ENCODE peak calls at places on chromosomes 13 and 19, in eight cellular contexts. Q, V, Y, S, A, C, Z and R are unnamed samples. For H3K4me1, the result is how much of the 10 kb centered on the place peaks cover.

GRCh38 chr19:36771275-36772231 is 1.1 kb downstream of the ZNF850 start:
- DNase-seq in A (no peak), Q (no peak), C (no peak), S (no peak), Z (peak), V (peak), Y (peak), R (peak)

GRCh38 chr19:1478934-1479707 is at the start of gene C19orf25:
- DNase-seq in S (peak), V (peak), Y (peak), Q (peak), C (peak), Z (peak), A (no peak), R (peak)

GRCh38 chr19:6066661-6067646 is 43.3 kb downstream of the RFX2 start:
- DNase-seq in Z (peak), C (peak), V (peak), Y (peak), Q (no peak), S (no peak), A (no peak), R (peak)

GRCh38 chr19:30722236-30722635 is 350.1 kb downstream of the ZNF536 start:
- DNase-seq in C (no peak), S (no peak), Q (no peak), Y (no peak), A (no peak), V (no peak), Z (peak), R (no peak)

GRCh38 chr19:1288528-1289394 is 3.1 kb downstream of the EFNA2 start:
- DNase-seq in Z (no peak), C (no peak), A (no peak), S (no peak), Q (no peak), Y (no peak), V (no peak), R (no peak)

GRCh38 chr19:32622002-32622401 is 41.0 kb downstream of the PDCD5 start:
- DNase-seq in S (no peak), Q (no peak), Z (no peak), Y (no peak), A (no peak), V (no peak), C (no peak), R (no peak)

GRCh38 chr13:24511019-24511823 is 1.4 kb downstream of the PARP4 start:
- DNase-seq in C (no peak), A (peak), Z (no peak), Q (peak), S (peak), V (no peak), Y (peak), R (peak)

GRCh38 chr19:19131989-19132388 is 6.3 kb downstream of the TMEM161A start:
- DNase-seq in C (no peak), V (no peak), Z (no peak), A (no peak), S (no peak), Q (no peak), Y (no peak), R (no peak)

GRCh38 chr13:50123862-50124535 is 108.8 kb downstream of the KCNRG start:
- DNase-seq in C (peak), S (peak), A (peak), Q (peak), Z (no peak), Y (peak), V (no peak), R (peak)

GRCh38 chr19:49637865-49638350 is 2.0 kb downstream of the RRAS start:
- DNase-seq in Q (no peak), Y (peak), A (no peak), Z (peak), C (peak), V (peak), S (no peak), R (peak)

GRCh38 chr13:23202383-23202782 is 21.6 kb downstream of the SGCG start:
- DNase-seq in Z (no peak), Y (no peak), A (no peak), S (no peak), C (no peak), V (no peak), Q (no peak), R (no peak)

GRCh38 chr19:45146251-45146650 is 14.5 kb downstream of the NKPD1 start:
- DNase-seq in S (no peak), C (no peak), Z (no peak), A (no peak), Y (no peak), Q (no peak), V (no peak), R (no peak)

GRCh38 chr13:30398601-30399072 is 23.7 kb upstream of the UBE2L5 start:
- DNase-seq in Y (peak), C (no peak), A (no peak), V (no peak), Q (no peak), S (no peak), Z (no peak), R (no peak)

GRCh38 chr13:107374038-107374437 is 806.1 kb upstream of the ARGLU1 start:
- DNase-seq in C (no peak), V (no peak), Y (no peak), Z (no peak), Q (no peak), S (no peak), A (no peak), R (no peak)

GRCh38 chr13:88196106-88196505 is 524.9 kb downstream of the SLITRK5 start:
- DNase-seq in Q (no peak), V (no peak), Z (peak), S (peak), A (no peak), Y (no peak), C (no peak), R (no peak)

GRCh38 chr13:78609464-78610205 is 6.3 kb upstream of the POU4F1 start:
- DNase-seq in Y (no peak), S (no peak), Z (peak), C (no peak), A (no peak), V (no peak), Q (no peak), R (no peak)

GRCh38 chr13:76885203-76886004 is 801 bp downstream of the KCTD12 start:
- DNase-seq in A (no peak), C (peak), V (peak), Q (peak), Y (peak), Z (peak), S (peak), R (peak)

GRCh38 chr13:24290280-24290932 is 19.0 kb upstream of the C1QTNF9 start:
- DNase-seq in V (no peak), A (no peak), S (no peak), Y (no peak), Q (no peak), Z (no peak), C (no peak), R (no peak)

GRCh38 chr19:21699197-21699596 is 68.2 kb downstream of the ZNF100 start:
- DNase-seq in Z (no peak), A (no peak), Q (no peak), Y (no peak), S (no peak), V (no peak), C (no peak), R (no peak)

GRCh38 chr13:76980075-76980718 is 11.7 kb upstream of the CLN5 start:
- DNase-seq in V (peak), Y (peak), Z (peak), S (peak), Q (peak), C (no peak), A (no peak), R (peak)

GRCh38 chr19:45569619-45570421 is 14.8 kb downstream of the OPA3 start:
- DNase-seq in Y (peak), Z (peak), C (no peak), V (peak), A (no peak), S (peak), Q (peak), R (peak)

GRCh38 chr13:42333613-42334328 is 61.8 kb downstream of the AKAP11 start:
- DNase-seq in S (peak), C (no peak), V (no peak), Q (no peak), A (no peak), Z (no peak), Y (no peak), R (peak)

GRCh38 chr19:29624489-29625210 is 18.6 kb downstream of the POP4 start:
- DNase-seq in Q (no peak), Z (no peak), V (no peak), Y (no peak), S (no peak), C (no peak), A (no peak), R (no peak)

DNA sequence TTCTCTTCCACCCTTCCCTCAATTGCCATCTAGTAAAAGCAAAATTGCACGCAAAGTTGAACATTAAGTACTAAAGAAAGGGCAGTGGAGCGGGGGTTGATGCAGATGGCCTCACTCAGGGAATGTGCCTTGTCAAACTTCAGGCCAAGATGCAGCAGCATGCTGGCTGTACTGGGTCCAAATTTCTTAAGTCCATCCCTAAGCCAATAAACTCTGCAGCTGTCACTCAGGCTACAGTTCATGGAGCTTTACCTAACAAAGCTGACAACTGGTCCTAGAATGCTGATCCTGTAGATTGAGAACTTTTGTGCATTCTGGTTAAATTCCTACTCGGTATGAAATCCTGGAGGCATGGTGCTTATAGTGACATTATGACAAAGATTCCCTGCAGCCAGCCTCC is 88.4 kb downstream of the FOXO1 start:
- DNase-seq in Q (no peak), C (no peak), Y (no peak), A (no peak), Z (no peak), V (no peak), S (no peak), R (no peak)
- H3K4me1 ChIP-seq in Q (half or more), C (under half), Y (under half), A (under half), Z (under half), V (half or more), S (half or more), R (under half)

GRCh38 chr19:15316498-15316897 is 15.8 kb downstream of the BRD4 start:
- DNase-seq in Z (no peak), V (no peak), Q (no peak), S (no peak), C (no peak), Y (no peak), A (no peak), R (no peak)
- H3K4me1 ChIP-seq in Z (under half), V (half or more), Q (half or more), S (under half), C (under half), Y (under half), A (under half), R (under half)

DNA sequence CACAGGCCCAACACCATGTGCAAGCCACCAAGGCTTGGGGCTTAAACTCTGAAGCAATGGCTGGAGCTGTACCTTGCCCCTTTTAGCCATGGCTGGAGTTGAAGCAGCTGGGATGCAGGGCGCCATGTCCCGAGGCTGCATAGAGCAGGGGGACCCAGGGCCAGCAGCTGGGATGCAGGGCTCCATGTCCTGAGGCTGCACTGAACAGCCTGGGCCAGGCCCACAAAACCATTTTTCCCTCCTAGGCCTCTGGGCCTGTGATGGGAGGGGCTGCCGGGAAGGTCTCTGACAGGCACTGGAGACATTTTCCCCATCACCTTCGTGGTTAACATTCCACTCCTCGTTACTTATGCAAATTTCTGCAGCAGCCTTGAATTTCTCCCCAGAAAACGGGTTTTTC is 10.8 kb downstream of the TRAPPC2B start:
- DNase-seq in S (no peak), V (no peak), Y (no peak), A (no peak), C (no peak), Z (no peak), Q (no peak), R (no peak)
- H3K4me1 ChIP-seq in S (under half), V (under half), Y (under half), A (under half), C (under half), Z (under half), Q (under half), R (under half)

DNA sequence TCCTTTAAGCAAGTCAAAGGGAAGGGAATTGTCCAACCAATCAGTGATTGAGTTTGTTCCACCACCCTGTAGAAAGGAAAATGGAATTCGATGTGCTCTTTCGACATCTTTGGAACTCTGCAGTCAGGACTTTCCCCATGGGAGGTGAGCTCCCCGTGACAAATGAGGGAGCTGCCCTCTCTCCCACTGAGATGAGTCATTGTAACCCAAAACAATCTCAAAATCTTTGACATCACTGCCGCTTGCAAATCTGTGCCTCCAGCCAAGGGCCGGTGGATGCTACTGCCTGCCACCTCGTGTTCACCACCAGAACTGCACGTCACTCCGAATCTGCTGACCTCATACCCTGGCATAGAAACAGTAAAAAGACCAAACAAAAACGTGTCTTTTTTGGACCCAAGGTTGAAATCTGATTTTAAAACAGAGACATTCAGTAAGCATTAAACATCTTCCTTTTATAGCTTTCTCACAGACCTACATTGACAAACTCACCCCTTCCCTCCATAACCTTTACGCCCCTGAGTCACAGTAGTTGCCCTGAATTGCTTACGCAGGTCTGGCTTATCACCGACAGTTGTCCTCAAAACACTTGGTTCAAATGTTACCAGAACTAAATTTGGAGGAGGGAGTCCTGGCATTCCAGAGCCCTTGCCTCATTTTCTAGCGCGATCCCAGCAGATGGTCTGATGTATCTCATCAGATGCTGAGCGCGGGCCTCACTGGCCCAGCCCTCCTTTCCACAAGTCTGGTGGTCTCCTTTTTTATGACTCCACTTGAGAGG is 105.2 kb downstream of the COL4A2 start:
- DNase-seq in S (peak), V (peak), Z (peak), C (peak), A (peak), Q (peak), Y (peak), R (peak)
- H3K4me1 ChIP-seq in S (under half), V (half or more), Z (under half), C (under half), A (under half), Q (under half), Y (under half), R (under half)

DNA sequence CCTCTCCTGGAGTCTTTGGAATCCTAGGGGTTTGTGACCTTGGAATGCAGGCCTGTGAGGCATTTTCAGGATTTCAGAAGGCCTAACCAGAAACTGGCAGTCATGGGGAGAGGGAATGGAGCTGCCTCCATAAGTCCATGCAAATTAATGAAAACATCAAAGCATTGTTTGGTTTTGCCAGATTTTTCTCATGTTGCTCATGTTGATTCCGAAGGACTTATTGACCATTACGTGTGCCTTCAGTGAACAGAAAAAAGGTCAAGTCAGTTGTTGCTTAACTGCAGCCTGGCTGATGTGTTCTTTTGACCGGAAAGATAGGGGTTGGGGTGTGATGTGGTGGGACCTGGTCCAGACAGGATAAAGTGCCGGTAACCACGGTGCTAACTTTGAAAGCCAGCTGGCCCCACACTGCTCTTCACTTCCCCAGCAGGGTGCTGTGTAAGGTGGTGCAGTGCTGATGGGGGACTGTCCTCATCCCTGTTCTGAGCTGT is 3.6 kb downstream of the RNF113B start:
- DNase-seq in A (no peak), C (no peak), Y (no peak), Z (no peak), Q (no peak), S (no peak), V (no peak), R (peak)
- H3K4me1 ChIP-seq in A (under half), C (under half), Y (under half), Z (under half), Q (under half), S (under half), V (under half), R (under half)

DNA sequence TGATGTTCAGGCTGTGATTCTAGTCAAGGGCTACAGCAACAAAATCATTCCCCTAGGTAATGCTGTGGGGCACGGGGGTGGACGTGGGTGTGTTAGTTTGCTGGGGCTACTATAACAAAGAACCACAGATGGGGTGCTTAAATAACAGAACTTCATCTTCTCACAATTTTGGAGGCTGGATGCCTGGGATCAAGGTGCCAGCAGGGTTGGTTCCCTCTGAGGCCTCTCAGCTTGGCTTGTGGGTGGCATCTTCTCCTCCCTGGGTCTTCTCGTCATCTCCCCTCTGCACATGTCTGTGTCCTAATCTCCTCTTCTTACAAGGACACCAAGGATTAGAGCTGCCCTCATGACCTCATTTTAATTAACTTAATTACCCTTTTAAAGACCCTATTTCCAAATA is 114.9 kb downstream of the ESD start:
- DNase-seq in S (no peak), A (no peak), Z (no peak), C (no peak), Y (no peak), Q (no peak), V (no peak), R (no peak)
- H3K4me1 ChIP-seq in S (under half), A (under half), Z (half or more), C (under half), Y (under half), Q (under half), V (half or more), R (under half)

GRCh38 chr19:42250249-42250665 is 4.7 kb downstream of the ERF start:
- DNase-seq in Z (no peak), A (no peak), C (no peak), S (no peak), Q (no peak), Y (no peak), V (no peak), R (no peak)
- H3K4me1 ChIP-seq in Z (under half), A (under half), C (under half), S (under half), Q (under half), Y (under half), V (half or more), R (under half)

DNA sequence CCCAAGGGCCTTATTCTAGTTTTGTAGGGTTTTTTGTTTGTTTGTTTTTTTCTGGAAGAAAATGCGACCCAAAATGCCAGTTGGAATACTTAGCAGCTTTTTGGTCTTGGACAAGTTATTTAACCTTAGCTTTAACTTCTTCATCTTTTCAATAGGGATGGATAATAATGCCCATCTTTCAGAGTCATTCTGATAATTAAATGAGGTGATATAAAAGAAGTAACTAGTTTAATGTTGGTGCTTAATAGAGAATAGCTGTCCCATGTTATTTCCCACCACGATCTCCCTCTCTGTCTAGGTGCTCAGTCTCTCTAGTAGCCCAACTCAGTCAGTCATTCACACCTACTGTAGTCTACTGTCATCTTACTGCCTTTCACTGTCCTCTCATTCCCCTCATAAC is 8.0 kb downstream of the LSM14A start:
- DNase-seq in Q (no peak), Z (no peak), Y (no peak), V (no peak), S (no peak), A (no peak), C (no peak), R (no peak)
- H3K4me1 ChIP-seq in Q (half or more), Z (under half), Y (under half), V (half or more), S (half or more), A (under half), C (under half), R (half or more)

GRCh38 chr13:48155850-48156249 is 60.9 kb upstream of the MED4 start:
- DNase-seq in C (no peak), Z (no peak), S (no peak), A (peak), Q (peak), V (no peak), Y (no peak), R (no peak)
- H3K4me1 ChIP-seq in C (under half), Z (under half), S (under half), A (half or more), Q (half or more), V (under half), Y (under half), R (under half)

GRCh38 chr19:15251749-15252397 is 19.6 kb upstream of the EPHX3 start:
- DNase-seq in C (peak), V (peak), Q (no peak), Y (peak), S (no peak), A (no peak), Z (peak), R (peak)
- H3K4me1 ChIP-seq in C (under half), V (half or more), Q (under half), Y (under half), S (under half), A (under half), Z (under half), R (under half)